ENCODE peak calls at places on chromosomes 3 and 15, in nine cellular contexts. K is left cardiac atrium; Y is epithelial cell of esophagus; Q is progenitor cell of endocrine pancreas; J is EL; O is Peyer's patch; E is activated CD4-positive, alpha-beta T cell treated with anti-CD3 and anti-CD28 coated beads, Interleukin-2, amount 50 U/mL, for 1 hour; D is keratinocyte; B is A549. S is an unnamed sample.

GRCh38 chr15:69842851-69843250 is 254.9 kb downstream of the TLE3 start:
- DNase-seq in K (no peak), Y (no peak), Q (no peak), J (no peak), O (no peak), E (no peak), D (no peak), B (no peak), S (no peak)

GRCh38 chr3:197795200-197795599 is 4.1 kb downstream of the LRCH3 start:
- DNase-seq in K (no peak), Y (peak), Q (no peak), J (peak), O (no peak), E (no peak), D (no peak), B (peak), S (no peak)

GRCh38 chr3:160400631-160401150 is 1.2 kb downstream of the SMC4 start:
- DNase-seq in K (peak), Y (peak), Q (peak), J (no peak), O (peak), E (no peak), D (no peak), B (no peak), S (peak)

GRCh38 chr15:95148183-95148582 is 916.8 kb downstream of the MCTP2 start:
- DNase-seq in K (no peak), Y (no peak), Q (no peak), J (no peak), O (no peak), E (no peak), D (no peak), B (no peak), S (no peak)

GRCh38 chr3:127012091-127012490 is 29.2 kb downstream of the PLXNA1 start:
- DNase-seq in K (no peak), Y (peak), Q (no peak), J (peak), O (no peak), E (no peak), D (no peak), B (no peak), S (no peak)

GRCh38 chr3:13712682-13713180 is 163.8 kb downstream of the FBLN2 start:
- DNase-seq in K (no peak), Y (no peak), Q (peak), J (no peak), O (peak), E (no peak), D (no peak), B (no peak), S (no peak)

GRCh38 chr3:170154569-170155143 is 26.9 kb downstream of the PHC3 start:
- DNase-seq in K (no peak), Y (no peak), Q (no peak), J (no peak), O (no peak), E (no peak), D (no peak), B (no peak), S (no peak)

GRCh38 chr3:39147711-39148115 is 5.7 kb downstream of the CSRNP1 start:
- DNase-seq in K (peak), Y (no peak), Q (no peak), J (peak), O (peak), E (peak), D (no peak), B (no peak), S (peak)

GRCh38 chr3:150005243-150006102 is 34.8 kb upstream of the PFN2 start:
- DNase-seq in K (no peak), Y (peak), Q (no peak), J (peak), O (no peak), E (no peak), D (no peak), B (no peak), S (no peak)

GRCh38 chr15:39710681-39711080 is 72.0 kb downstream of the FSIP1 start:
- DNase-seq in K (no peak), Y (no peak), Q (no peak), J (peak), O (no peak), E (no peak), D (no peak), B (no peak), S (no peak)